ENCODE peak calls at places on chromosomes 12 and 14, in seven cellular contexts. One of them, this sample, is unnamed.

GRCh38 chr14:51643137-51643536 is 8.6 kb upstream of the FRMD6 start:
- DNase-seq in IMR-90: peak; percentile 79
- DNase-seq in fibroblast of pulmonary artery: no peak
- DNase-seq in AG09309: peak; percentile 73
- DNase-seq in AG04449: no peak
- DNase-seq in transverse colon: no peak
- DNase-seq in Peyer's patch: no peak
- DNase-seq in this sample: no peak

GRCh38 chr12:94954029-94954685 is 49.3 kb downstream of the NDUFA12 start:
- DNase-seq in IMR-90: peak; percentile 6
- DNase-seq in fibroblast of pulmonary artery: peak; percentile 64
- DNase-seq in AG09309: peak; percentile 8
- DNase-seq in AG04449: no peak
- DNase-seq in transverse colon: peak; percentile 54
- DNase-seq in Peyer's patch: peak; percentile 67
- DNase-seq in this sample: no peak

GRCh38 chr14:39762576-39763401 is 330.6 kb upstream of the FBXO33 start:
- DNase-seq in IMR-90: no peak
- DNase-seq in fibroblast of pulmonary artery: peak; percentile 5
- DNase-seq in AG09309: no peak
- DNase-seq in AG04449: no peak
- DNase-seq in transverse colon: no peak
- DNase-seq in Peyer's patch: no peak
- DNase-seq in this sample: peak; percentile 80

GRCh38 chr12:14326699-14327098 is 38.8 kb upstream of the ATF7IP start:
- DNase-seq in IMR-90: peak; percentile 82
- DNase-seq in fibroblast of pulmonary artery: no peak
- DNase-seq in AG09309: peak; percentile 33
- DNase-seq in AG04449: no peak
- DNase-seq in transverse colon: no peak
- DNase-seq in Peyer's patch: no peak
- DNase-seq in this sample: no peak

GRCh38 chr12:105507311-105508035 is 177.0 kb downstream of the C12orf75 start:
- DNase-seq in IMR-90: no peak
- DNase-seq in fibroblast of pulmonary artery: peak; percentile 56
- DNase-seq in AG09309: no peak
- DNase-seq in AG04449: no peak
- DNase-seq in transverse colon: no peak
- DNase-seq in Peyer's patch: no peak
- DNase-seq in this sample: no peak

GRCh38 chr14:105088812-105089745 is 23.8 kb upstream of the GPR132 start:
- DNase-seq in IMR-90: peak; percentile 30
- DNase-seq in fibroblast of pulmonary artery: no peak
- DNase-seq in AG09309: no peak
- DNase-seq in AG04449: no peak
- DNase-seq in transverse colon: no peak
- DNase-seq in Peyer's patch: peak; percentile 47
- DNase-seq in this sample: no peak

GRCh38 chr12:108691995-108692808 is 39.1 kb downstream of the CORO1C start:
- DNase-seq in IMR-90: peak; percentile 34
- DNase-seq in fibroblast of pulmonary artery: peak; percentile 31
- DNase-seq in AG09309: no peak
- DNase-seq in AG04449: no peak
- DNase-seq in transverse colon: peak; percentile 27
- DNase-seq in Peyer's patch: no peak
- DNase-seq in this sample: peak; percentile 51

GRCh38 chr14:60724080-60724618 is at the start of gene SIX4:
- DNase-seq in IMR-90: peak; percentile 92
- DNase-seq in fibroblast of pulmonary artery: peak; percentile 78
- DNase-seq in AG09309: peak; percentile 53
- DNase-seq in AG04449: peak; percentile 42
- DNase-seq in transverse colon: peak; percentile 53
- DNase-seq in Peyer's patch: peak; percentile 73
- DNase-seq in this sample: peak; percentile 62

GRCh38 chr12:123431951-123432886 is 4.3 kb downstream of the RILPL2 start:
- DNase-seq in IMR-90: no peak
- DNase-seq in fibroblast of pulmonary artery: no peak
- DNase-seq in AG09309: no peak
- DNase-seq in AG04449: no peak
- DNase-seq in transverse colon: no peak
- DNase-seq in Peyer's patch: no peak
- DNase-seq in this sample: peak; percentile 80

GRCh38 chr12:116406529-116406928 is 129.0 kb upstream of the MED13L start:
- DNase-seq in IMR-90: peak; percentile 55
- DNase-seq in fibroblast of pulmonary artery: peak; percentile 91
- DNase-seq in AG09309: peak; percentile 91
- DNase-seq in AG04449: peak; percentile 52
- DNase-seq in transverse colon: peak; percentile 69
- DNase-seq in Peyer's patch: peak; percentile 82
- DNase-seq in this sample: peak; percentile 38

GRCh38 chr12:113757223-113758002 is 208.7 kb downstream of the RBM19 start:
- DNase-seq in IMR-90: no peak
- DNase-seq in fibroblast of pulmonary artery: no peak
- DNase-seq in AG09309: no peak
- DNase-seq in AG04449: no peak
- DNase-seq in transverse colon: no peak
- DNase-seq in Peyer's patch: no peak
- DNase-seq in this sample: no peak

GRCh38 chr14:36661506-36662257 is at the start of gene PAX9:
- DNase-seq in IMR-90: peak; percentile 41
- DNase-seq in fibroblast of pulmonary artery: peak; percentile 53
- DNase-seq in AG09309: peak; percentile 42
- DNase-seq in AG04449: no peak
- DNase-seq in transverse colon: peak; percentile 86
- DNase-seq in Peyer's patch: peak; percentile 80
- DNase-seq in this sample: peak; percentile 59

GRCh38 chr14:51616724-51617409 is 34.8 kb upstream of the FRMD6 start:
- DNase-seq in IMR-90: peak; percentile 94
- DNase-seq in fibroblast of pulmonary artery: peak; percentile 92
- DNase-seq in AG09309: peak; percentile 82
- DNase-seq in AG04449: peak; percentile 76
- DNase-seq in transverse colon: no peak
- DNase-seq in Peyer's patch: no peak
- DNase-seq in this sample: no peak

GRCh38 chr14:67429651-67430205 is 17.8 kb upstream of the PLEK2 start:
- DNase-seq in IMR-90: no peak
- DNase-seq in fibroblast of pulmonary artery: no peak
- DNase-seq in AG09309: no peak
- DNase-seq in AG04449: no peak
- DNase-seq in transverse colon: no peak
- DNase-seq in Peyer's patch: no peak
- DNase-seq in this sample: no peak

GRCh38 chr12:122963928-122964240 is 2.4 kb downstream of the ABCB9 start:
- DNase-seq in IMR-90: peak; percentile 59
- DNase-seq in fibroblast of pulmonary artery: peak; percentile 60
- DNase-seq in AG09309: no peak
- DNase-seq in AG04449: no peak
- DNase-seq in transverse colon: no peak
- DNase-seq in Peyer's patch: no peak
- DNase-seq in this sample: no peak

GRCh38 chr12:51362307-51362706 is 15.8 kb upstream of the CELA1 start:
- DNase-seq in IMR-90: no peak
- DNase-seq in fibroblast of pulmonary artery: no peak
- DNase-seq in AG09309: no peak
- DNase-seq in AG04449: no peak
- DNase-seq in transverse colon: no peak
- DNase-seq in Peyer's patch: peak; percentile 53
- DNase-seq in this sample: no peak

GRCh38 chr12:3214508-3215365 is 137.6 kb downstream of the TSPAN9 start:
- DNase-seq in IMR-90: no peak
- DNase-seq in fibroblast of pulmonary artery: no peak
- DNase-seq in AG09309: no peak
- DNase-seq in AG04449: no peak
- DNase-seq in transverse colon: no peak
- DNase-seq in Peyer's patch: no peak
- DNase-seq in this sample: no peak

GRCh38 chr12:12800406-12801180 is 12.6 kb upstream of the DDX47 start:
- DNase-seq in IMR-90: peak; percentile 74
- DNase-seq in fibroblast of pulmonary artery: peak; percentile 77
- DNase-seq in AG09309: peak; percentile 39
- DNase-seq in AG04449: no peak
- DNase-seq in transverse colon: no peak
- DNase-seq in Peyer's patch: no peak
- DNase-seq in this sample: no peak

GRCh38 chr14:94164685-94165431 is 9.3 kb upstream of the PPP4R4 start:
- DNase-seq in IMR-90: no peak
- DNase-seq in fibroblast of pulmonary artery: no peak
- DNase-seq in AG09309: no peak
- DNase-seq in AG04449: no peak
- DNase-seq in transverse colon: no peak
- DNase-seq in Peyer's patch: no peak
- DNase-seq in this sample: no peak

GRCh38 chr12:6639151-6639773 is 3.5 kb upstream of the LPAR5 start:
- DNase-seq in IMR-90: no peak
- DNase-seq in fibroblast of pulmonary artery: no peak
- DNase-seq in AG09309: no peak
- DNase-seq in AG04449: no peak
- DNase-seq in transverse colon: no peak
- DNase-seq in Peyer's patch: no peak
- DNase-seq in this sample: no peak

GRCh38 chr12:100716949-100717732 is 77.4 kb upstream of the ANO4 start:
- DNase-seq in IMR-90: no peak
- DNase-seq in fibroblast of pulmonary artery: peak; percentile 23
- DNase-seq in AG09309: no peak
- DNase-seq in AG04449: no peak
- DNase-seq in transverse colon: no peak
- DNase-seq in Peyer's patch: no peak
- DNase-seq in this sample: no peak

GRCh38 chr12:51631591-51631990 is 40.6 kb downstream of the SCN8A start:
- DNase-seq in IMR-90: peak; percentile 82
- DNase-seq in fibroblast of pulmonary artery: peak; percentile 29
- DNase-seq in AG09309: no peak
- DNase-seq in AG04449: no peak
- DNase-seq in transverse colon: no peak
- DNase-seq in Peyer's patch: no peak
- DNase-seq in this sample: no peak

DNA sequence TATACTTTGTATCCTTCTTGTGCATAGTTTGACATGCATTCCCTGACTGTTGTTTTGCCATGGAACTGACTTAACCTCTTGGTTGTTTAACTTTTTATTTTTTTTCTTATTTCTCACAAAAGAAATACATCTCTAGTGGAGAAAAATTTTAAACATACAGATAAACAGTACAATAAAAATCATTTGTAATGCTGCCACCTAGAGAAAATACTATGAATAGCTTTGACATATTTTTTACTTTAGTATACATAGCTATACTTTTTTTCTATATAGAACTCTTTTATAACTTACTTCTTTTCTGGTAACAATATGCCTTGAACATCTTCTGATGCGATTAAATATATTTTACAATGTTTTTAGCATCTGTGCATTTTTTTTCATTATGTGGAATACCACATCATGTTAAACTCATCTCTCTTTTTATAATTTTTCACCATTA is 184.5 kb downstream of the AKAP6 start:
- DNase-seq in IMR-90: peak; percentile 15
- DNase-seq in fibroblast of pulmonary artery: peak; percentile 42
- DNase-seq in AG09309: no peak
- DNase-seq in AG04449: no peak
- DNase-seq in transverse colon: no peak
- DNase-seq in Peyer's patch: no peak
- DNase-seq in this sample: no peak
- TF ChIP-seq CTCF in IMR-90: peak; percentile 49
- TF ChIP-seq CTCF in fibroblast of pulmonary artery: peak; percentile 35
- TF ChIP-seq CTCF in AG09309: peak; percentile 17
- TF ChIP-seq CTCF in AG04449: no peak
- TF ChIP-seq CTCF in transverse colon: peak; percentile 23
- TF ChIP-seq CTCF in Peyer's patch: no peak
- TF ChIP-seq CTCF in this sample: no peak

DNA sequence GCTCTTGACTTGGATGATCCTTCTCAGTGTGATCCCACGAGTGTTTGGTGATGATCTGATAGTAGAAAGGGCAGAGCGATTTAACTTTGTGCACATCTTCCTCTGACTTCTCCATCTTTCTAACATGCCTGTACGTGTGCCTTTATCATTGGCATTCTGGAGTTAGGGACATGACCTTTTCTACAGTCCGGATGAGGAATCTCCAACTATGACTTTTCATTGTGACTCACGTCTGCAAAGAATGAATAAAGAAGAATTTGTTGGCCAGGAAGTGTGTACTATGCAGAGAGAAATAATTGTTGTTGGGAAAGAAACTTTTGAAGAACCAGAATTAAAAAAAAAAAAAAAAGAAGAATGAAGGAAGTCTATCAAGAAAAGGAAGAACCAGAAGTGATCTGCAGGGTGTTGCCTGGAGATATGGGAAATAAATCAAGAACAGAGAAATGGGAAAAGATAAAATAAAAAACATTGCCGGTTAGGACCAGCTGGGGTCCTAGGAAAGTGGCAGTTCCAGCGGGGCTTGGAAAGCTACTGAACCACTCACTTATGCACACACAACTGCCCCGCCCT is 25.3 kb downstream of the PPFIBP1 start:
- DNase-seq in IMR-90: peak; percentile 87
- DNase-seq in fibroblast of pulmonary artery: peak; percentile 89
- DNase-seq in AG09309: no peak
- DNase-seq in AG04449: no peak
- DNase-seq in transverse colon: no peak
- DNase-seq in Peyer's patch: no peak
- DNase-seq in this sample: no peak
- H3K4me3 ChIP-seq in IMR-90: peak overlapping the region; percentile 9
- H3K4me3 ChIP-seq in fibroblast of pulmonary artery: peak overlapping the region; percentile 30
- H3K4me3 ChIP-seq in AG09309: peak overlapping the region; percentile 27
- H3K4me3 ChIP-seq in AG04449: no peak overlapping the region
- H3K4me3 ChIP-seq in transverse colon: no peak overlapping the region
- H3K4me3 ChIP-seq in Peyer's patch: no peak overlapping the region
- H3K4me3 ChIP-seq in this sample: no peak overlapping the region

GRCh38 chr14:76497550-76498484 is 121.9 kb downstream of the ESRRB start:
- DNase-seq in IMR-90: no peak
- DNase-seq in fibroblast of pulmonary artery: no peak
- DNase-seq in AG09309: no peak
- DNase-seq in AG04449: no peak
- DNase-seq in transverse colon: no peak
- DNase-seq in Peyer's patch: no peak
- DNase-seq in this sample: no peak
- TF ChIP-seq CTCF in IMR-90: no peak
- TF ChIP-seq CTCF in fibroblast of pulmonary artery: no peak
- TF ChIP-seq CTCF in AG09309: no peak
- TF ChIP-seq CTCF in AG04449: no peak
- TF ChIP-seq CTCF in transverse colon: no peak
- TF ChIP-seq CTCF in Peyer's patch: no peak
- TF ChIP-seq CTCF in this sample: peak; percentile 18

DNA sequence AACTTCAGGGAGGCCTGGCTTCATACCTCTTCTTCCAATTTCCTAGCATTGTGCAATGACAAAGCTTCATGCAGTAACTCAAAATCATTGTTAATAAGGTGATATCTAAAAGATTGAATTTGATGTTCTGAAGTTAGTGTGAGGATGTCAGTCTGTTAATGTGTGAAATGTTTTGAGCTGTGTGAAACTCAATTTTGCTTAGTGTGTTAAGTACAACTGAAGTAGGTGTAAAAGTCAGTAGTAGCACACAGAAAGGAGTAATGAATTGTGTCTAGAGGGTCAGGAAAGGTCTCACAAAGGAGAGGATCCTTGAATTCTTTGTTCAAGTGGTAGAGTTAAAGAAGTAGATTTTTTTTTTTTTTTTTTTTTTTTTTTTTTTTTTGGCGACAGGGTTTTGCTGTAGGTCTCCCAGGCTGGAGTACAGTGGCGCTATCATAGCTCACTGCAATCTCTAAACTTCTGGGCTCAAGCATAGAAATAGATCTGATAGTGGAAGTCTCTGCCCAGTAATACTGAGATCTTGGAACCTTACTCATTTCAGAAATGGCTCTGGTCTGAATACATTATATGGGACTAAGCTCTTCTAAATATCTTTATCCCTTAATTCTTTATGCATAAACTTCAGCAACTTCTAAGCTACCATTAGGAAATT is 63.9 kb downstream of the FUT8 start:
- DNase-seq in IMR-90: no peak
- DNase-seq in fibroblast of pulmonary artery: no peak
- DNase-seq in AG09309: no peak
- DNase-seq in AG04449: no peak
- DNase-seq in transverse colon: no peak
- DNase-seq in Peyer's patch: no peak
- DNase-seq in this sample: peak; percentile 74
- H3K4me3 ChIP-seq in IMR-90: no peak overlapping the region
- H3K4me3 ChIP-seq in fibroblast of pulmonary artery: no peak overlapping the region
- H3K4me3 ChIP-seq in AG09309: no peak overlapping the region
- H3K4me3 ChIP-seq in AG04449: no peak overlapping the region
- H3K4me3 ChIP-seq in transverse colon: no peak overlapping the region
- H3K4me3 ChIP-seq in Peyer's patch: no peak overlapping the region
- H3K4me3 ChIP-seq in this sample: no peak overlapping the region

This sample was measured in GM12865.